ENCODE peak calls at places on chromosomes 3 and 15, in six cellular contexts. One of them, this sample, is unnamed.

GRCh38 chr3:47283193-47283537 is 421 bp downstream of the KLHL18 start:
- DNase-seq in astrocyte of the cerebellum: no peak
- DNase-seq in IMR-90: no peak
- DNase-seq in fibroblast of mammary gland: no peak
- DNase-seq in Calu3: peak
- DNase-seq in GM23338: no peak
- DNase-seq in this sample: no peak

GRCh38 chr15:69719527-69719926 is 266.9 kb downstream of the RPLP1 start:
- DNase-seq in astrocyte of the cerebellum: no peak
- DNase-seq in IMR-90: no peak
- DNase-seq in fibroblast of mammary gland: no peak
- DNase-seq in Calu3: no peak
- DNase-seq in GM23338: no peak
- DNase-seq in this sample: peak

GRCh38 chr3:9422712-9423424 is 25.5 kb downstream of the SETD5 start:
- DNase-seq in astrocyte of the cerebellum: peak
- DNase-seq in IMR-90: peak
- DNase-seq in fibroblast of mammary gland: peak
- DNase-seq in Calu3: peak
- DNase-seq in GM23338: peak
- DNase-seq in this sample: no peak

GRCh38 chr3:128390867-128391266 is 75.8 kb downstream of the DNAJB8 start:
- DNase-seq in astrocyte of the cerebellum: no peak
- DNase-seq in IMR-90: no peak
- DNase-seq in fibroblast of mammary gland: no peak
- DNase-seq in Calu3: no peak
- DNase-seq in GM23338: no peak
- DNase-seq in this sample: no peak

GRCh38 chr3:116341916-116342315 is 103.4 kb downstream of the LSAMP start:
- DNase-seq in astrocyte of the cerebellum: no peak
- DNase-seq in IMR-90: no peak
- DNase-seq in fibroblast of mammary gland: no peak
- DNase-seq in Calu3: no peak
- DNase-seq in GM23338: peak
- DNase-seq in this sample: no peak

GRCh38 chr15:89075846-89076245 is 12.4 kb upstream of the ABHD2 start:
- DNase-seq in astrocyte of the cerebellum: no peak
- DNase-seq in IMR-90: no peak
- DNase-seq in fibroblast of mammary gland: no peak
- DNase-seq in Calu3: no peak
- DNase-seq in GM23338: no peak
- DNase-seq in this sample: no peak

GRCh38 chr3:101976473-101976872 is 127.2 kb downstream of the NFKBIZ start:
- DNase-seq in astrocyte of the cerebellum: no peak
- DNase-seq in IMR-90: no peak
- DNase-seq in fibroblast of mammary gland: peak
- DNase-seq in Calu3: no peak
- DNase-seq in GM23338: no peak
- DNase-seq in this sample: peak

GRCh38 chr3:53744351-53744750 is 101.9 kb downstream of the CHDH start:
- DNase-seq in astrocyte of the cerebellum: no peak
- DNase-seq in IMR-90: no peak
- DNase-seq in fibroblast of mammary gland: no peak
- DNase-seq in Calu3: no peak
- DNase-seq in GM23338: peak
- DNase-seq in this sample: no peak

GRCh38 chr15:68821898-68822380 is 1.2 kb upstream of the ANP32A start:
- DNase-seq in astrocyte of the cerebellum: no peak
- DNase-seq in IMR-90: no peak
- DNase-seq in fibroblast of mammary gland: peak
- DNase-seq in Calu3: peak
- DNase-seq in GM23338: peak
- DNase-seq in this sample: no peak

GRCh38 chr3:22492342-22492741 is 710.8 kb upstream of the UBE2E2 start:
- DNase-seq in astrocyte of the cerebellum: no peak
- DNase-seq in IMR-90: no peak
- DNase-seq in fibroblast of mammary gland: no peak
- DNase-seq in Calu3: no peak
- DNase-seq in GM23338: no peak
- DNase-seq in this sample: no peak

GRCh38 chr15:96362759-96363678 is 32.5 kb downstream of the NR2F2 start:
- DNase-seq in astrocyte of the cerebellum: no peak
- DNase-seq in IMR-90: no peak
- DNase-seq in fibroblast of mammary gland: no peak
- DNase-seq in Calu3: no peak
- DNase-seq in GM23338: peak
- DNase-seq in this sample: peak

GRCh38 chr15:25543156-25543555 is 104.3 kb upstream of the UBE3A start:
- DNase-seq in astrocyte of the cerebellum: peak
- DNase-seq in IMR-90: peak
- DNase-seq in fibroblast of mammary gland: peak
- DNase-seq in Calu3: no peak
- DNase-seq in GM23338: no peak
- DNase-seq in this sample: no peak

GRCh38 chr3:126523745-126524428 is at the start of gene CHST13:
- DNase-seq in astrocyte of the cerebellum: no peak
- DNase-seq in IMR-90: peak
- DNase-seq in fibroblast of mammary gland: peak
- DNase-seq in Calu3: peak
- DNase-seq in GM23338: peak
- DNase-seq in this sample: no peak

GRCh38 chr3:63349583-63350177 is 71.6 kb downstream of the SYNPR start:
- DNase-seq in astrocyte of the cerebellum: peak
- DNase-seq in IMR-90: peak
- DNase-seq in fibroblast of mammary gland: peak
- DNase-seq in Calu3: peak
- DNase-seq in GM23338: peak
- DNase-seq in this sample: peak

GRCh38 chr3:120425877-120426276 is 24.9 kb downstream of the FSTL1 start:
- DNase-seq in astrocyte of the cerebellum: peak
- DNase-seq in IMR-90: peak
- DNase-seq in fibroblast of mammary gland: peak
- DNase-seq in Calu3: no peak
- DNase-seq in GM23338: no peak
- DNase-seq in this sample: no peak

GRCh38 chr3:29281265-29282228 is 676 bp downstream of the RBMS3 start:
- DNase-seq in astrocyte of the cerebellum: no peak
- DNase-seq in IMR-90: peak
- DNase-seq in fibroblast of mammary gland: peak
- DNase-seq in Calu3: no peak
- DNase-seq in GM23338: no peak
- DNase-seq in this sample: peak

GRCh38 chr3:148772835-148773234 is 54.8 kb upstream of the CPB1 start:
- DNase-seq in astrocyte of the cerebellum: no peak
- DNase-seq in IMR-90: no peak
- DNase-seq in fibroblast of mammary gland: no peak
- DNase-seq in Calu3: no peak
- DNase-seq in GM23338: no peak
- DNase-seq in this sample: no peak

GRCh38 chr3:52313774-52314188 is 2.3 kb upstream of the DNAH1 start:
- DNase-seq in astrocyte of the cerebellum: no peak
- DNase-seq in IMR-90: peak
- DNase-seq in fibroblast of mammary gland: peak
- DNase-seq in Calu3: peak
- DNase-seq in GM23338: no peak
- DNase-seq in this sample: peak

GRCh38 chr15:76190767-76191538 is 120.3 kb downstream of the ETFA start:
- DNase-seq in astrocyte of the cerebellum: peak
- DNase-seq in IMR-90: peak
- DNase-seq in fibroblast of mammary gland: peak
- DNase-seq in Calu3: peak
- DNase-seq in GM23338: peak
- DNase-seq in this sample: peak

GRCh38 chr3:180979949-180980348 is 9.6 kb downstream of the DNAJC19 start:
- DNase-seq in astrocyte of the cerebellum: no peak
- DNase-seq in IMR-90: no peak
- DNase-seq in fibroblast of mammary gland: no peak
- DNase-seq in Calu3: no peak
- DNase-seq in GM23338: no peak
- DNase-seq in this sample: no peak

GRCh38 chr15:52101542-52102340 is 10.8 kb downstream of the BCL2L10 start:
- DNase-seq in astrocyte of the cerebellum: no peak
- DNase-seq in IMR-90: no peak
- DNase-seq in fibroblast of mammary gland: no peak
- DNase-seq in Calu3: no peak
- DNase-seq in GM23338: no peak
- DNase-seq in this sample: peak

GRCh38 chr15:78873796-78874761 is 1.4 kb downstream of the MORF4L1 start:
- DNase-seq in astrocyte of the cerebellum: no peak
- DNase-seq in IMR-90: peak
- DNase-seq in fibroblast of mammary gland: peak
- DNase-seq in Calu3: peak
- DNase-seq in GM23338: peak
- DNase-seq in this sample: no peak

GRCh38 chr15:74955796-74956647 is 550 bp downstream of the RPP25 start:
- DNase-seq in astrocyte of the cerebellum: no peak
- DNase-seq in IMR-90: peak
- DNase-seq in fibroblast of mammary gland: peak
- DNase-seq in Calu3: peak
- DNase-seq in GM23338: peak
- DNase-seq in this sample: peak

GRCh38 chr15:81531141-81531592 is 157.2 kb upstream of the TMC3 start:
- DNase-seq in astrocyte of the cerebellum: peak
- DNase-seq in IMR-90: peak
- DNase-seq in fibroblast of mammary gland: no peak
- DNase-seq in Calu3: no peak
- DNase-seq in GM23338: peak
- DNase-seq in this sample: no peak

GRCh38 chr3:173584093-173584833 is 186.7 kb downstream of the NLGN1 start:
- DNase-seq in astrocyte of the cerebellum: peak
- DNase-seq in IMR-90: peak
- DNase-seq in fibroblast of mammary gland: peak
- DNase-seq in Calu3: peak
- DNase-seq in GM23338: peak
- DNase-seq in this sample: peak

GRCh38 chr15:101017935-101018849 is 99.0 kb downstream of the LRRK1 start:
- DNase-seq in astrocyte of the cerebellum: no peak
- DNase-seq in IMR-90: peak
- DNase-seq in fibroblast of mammary gland: peak
- DNase-seq in Calu3: no peak
- DNase-seq in GM23338: no peak
- DNase-seq in this sample: no peak

GRCh38 chr15:101014921-101015841 is 96.0 kb downstream of the LRRK1 start:
- DNase-seq in astrocyte of the cerebellum: peak
- DNase-seq in IMR-90: peak
- DNase-seq in fibroblast of mammary gland: peak
- DNase-seq in Calu3: peak
- DNase-seq in GM23338: peak
- DNase-seq in this sample: peak

GRCh38 chr15:101016581-101016980 is 97.4 kb downstream of the LRRK1 start:
- DNase-seq in astrocyte of the cerebellum: no peak
- DNase-seq in IMR-90: no peak
- DNase-seq in fibroblast of mammary gland: no peak
- DNase-seq in Calu3: no peak
- DNase-seq in GM23338: no peak
- DNase-seq in this sample: no peak

GRCh38 chr15:101019351-101019750 is 100.2 kb downstream of the LRRK1 start:
- DNase-seq in astrocyte of the cerebellum: no peak
- DNase-seq in IMR-90: no peak
- DNase-seq in fibroblast of mammary gland: no peak
- DNase-seq in Calu3: no peak
- DNase-seq in GM23338: no peak
- DNase-seq in this sample: no peak

GRCh38 chr15:101017041-101017754 is 98.0 kb downstream of the LRRK1 start:
- DNase-seq in astrocyte of the cerebellum: no peak
- DNase-seq in IMR-90: peak
- DNase-seq in fibroblast of mammary gland: no peak
- DNase-seq in Calu3: peak
- DNase-seq in GM23338: peak
- DNase-seq in this sample: no peak
- TF ChIP-seq CTCF in astrocyte of the cerebellum: no peak
- TF ChIP-seq CTCF in IMR-90: peak
- TF ChIP-seq CTCF in fibroblast of mammary gland: peak
- TF ChIP-seq CTCF in Calu3: no peak
- TF ChIP-seq CTCF in GM23338: peak
- TF ChIP-seq CTCF in this sample: no peak

GRCh38 chr15:100338971-100339444 is 2.8 kb downstream of the ADAMTS17 start:
- DNase-seq in astrocyte of the cerebellum: peak
- DNase-seq in IMR-90: peak
- DNase-seq in fibroblast of mammary gland: peak
- DNase-seq in Calu3: peak
- DNase-seq in GM23338: peak
- DNase-seq in this sample: no peak
- TF ChIP-seq CTCF in astrocyte of the cerebellum: peak
- TF ChIP-seq CTCF in IMR-90: peak
- TF ChIP-seq CTCF in fibroblast of mammary gland: peak
- TF ChIP-seq CTCF in Calu3: peak
- TF ChIP-seq CTCF in GM23338: peak
- TF ChIP-seq CTCF in this sample: peak

GRCh38 chr3:69737396-69737795 is 1.9 kb upstream of the MITF start:
- DNase-seq in astrocyte of the cerebellum: no peak
- DNase-seq in IMR-90: no peak
- DNase-seq in fibroblast of mammary gland: no peak
- DNase-seq in Calu3: no peak
- DNase-seq in GM23338: no peak
- DNase-seq in this sample: no peak

GRCh38 chr3:69740103-69741021 is 1.1 kb downstream of the MITF start:
- DNase-seq in astrocyte of the cerebellum: no peak
- DNase-seq in IMR-90: no peak
- DNase-seq in fibroblast of mammary gland: no peak
- DNase-seq in Calu3: peak
- DNase-seq in GM23338: peak
- DNase-seq in this sample: peak

GRCh38 chr3:69739204-69740102 is at the start of gene MITF:
- DNase-seq in astrocyte of the cerebellum: peak
- DNase-seq in IMR-90: peak
- DNase-seq in fibroblast of mammary gland: peak
- DNase-seq in Calu3: peak
- DNase-seq in GM23338: peak
- DNase-seq in this sample: peak

GRCh38 chr3:69738859-69739203 is 433 bp upstream of the MITF start:
- DNase-seq in astrocyte of the cerebellum: no peak
- DNase-seq in IMR-90: no peak
- DNase-seq in fibroblast of mammary gland: no peak
- DNase-seq in Calu3: no peak
- DNase-seq in GM23338: no peak
- DNase-seq in this sample: no peak

GRCh38 chr3:69738291-69738690 is 973 bp upstream of the MITF start:
- DNase-seq in astrocyte of the cerebellum: no peak
- DNase-seq in IMR-90: peak
- DNase-seq in fibroblast of mammary gland: no peak
- DNase-seq in Calu3: no peak
- DNase-seq in GM23338: no peak
- DNase-seq in this sample: no peak
- TF ChIP-seq CTCF in astrocyte of the cerebellum: no peak
- TF ChIP-seq CTCF in IMR-90: no peak
- TF ChIP-seq CTCF in fibroblast of mammary gland: no peak
- TF ChIP-seq CTCF in Calu3: no peak
- TF ChIP-seq CTCF in GM23338: no peak
- TF ChIP-seq CTCF in this sample: no peak

DNA sequence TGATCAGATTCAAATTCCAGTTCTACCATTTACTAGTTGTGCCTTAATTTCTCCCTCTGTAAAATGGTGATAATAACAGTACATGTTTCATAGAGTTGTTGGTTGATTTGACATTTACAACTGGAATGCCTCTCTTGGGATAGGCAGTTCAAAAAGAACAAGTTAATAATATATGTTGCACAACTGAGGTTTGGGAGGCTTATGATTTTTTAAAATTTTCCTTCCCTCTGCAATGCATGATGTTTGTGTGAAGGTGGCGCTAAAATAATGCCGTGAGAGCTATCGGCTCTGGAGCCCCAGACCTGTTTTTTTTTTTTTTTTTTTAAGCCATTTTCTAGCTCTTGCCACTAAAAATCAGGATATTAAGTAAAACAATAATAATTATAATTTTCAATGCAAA is 18.6 kb downstream of the DNAJB11 start:
- DNase-seq in astrocyte of the cerebellum: no peak
- DNase-seq in IMR-90: peak
- DNase-seq in fibroblast of mammary gland: peak
- DNase-seq in Calu3: peak
- DNase-seq in GM23338: peak
- DNase-seq in this sample: no peak
- TF ChIP-seq CTCF in astrocyte of the cerebellum: peak
- TF ChIP-seq CTCF in IMR-90: peak
- TF ChIP-seq CTCF in fibroblast of mammary gland: peak
- TF ChIP-seq CTCF in Calu3: peak
- TF ChIP-seq CTCF in GM23338: peak
- TF ChIP-seq CTCF in this sample: peak